ENCODE peak calls at places on chromosomes 16 and 17, in six cellular contexts. N, L, O, G, T and E are unnamed samples.

GRCh38 chr17:44197107-44197506 is 2.6 kb downstream of the ATXN7L3 start:
- DNase-seq in N (no peak), L (no peak), O (no peak), G (no peak), T (peak), E (no peak)

GRCh38 chr16:48971571-48972071 is 310.0 kb downstream of the CBLN1 start:
- DNase-seq in N (no peak), L (peak), O (no peak), G (no peak), T (no peak), E (peak)

GRCh38 chr16:19143241-19143640 is 24.8 kb upstream of the SYT17 start:
- DNase-seq in N (no peak), L (peak), O (no peak), G (no peak), T (no peak), E (no peak)

GRCh38 chr16:5041604-5042133 is 7.9 kb upstream of the NAGPA start:
- DNase-seq in N (no peak), L (peak), O (peak), G (peak), T (peak), E (no peak)

GRCh38 chr17:67577429-67577828 is 140.3 kb upstream of the NOL11 start:
- DNase-seq in N (no peak), L (no peak), O (no peak), G (no peak), T (no peak), E (no peak)

GRCh38 chr16:3401719-3402397 is 843 bp downstream of the ZNF174 start:
- DNase-seq in N (no peak), L (peak), O (peak), G (no peak), T (no peak), E (no peak)

GRCh38 chr16:69644790-69645189 is 79.0 kb downstream of the NFAT5 start:
- DNase-seq in N (no peak), L (no peak), O (no peak), G (no peak), T (no peak), E (no peak)

GRCh38 chr17:61483778-61484116 is 31.5 kb downstream of the TBX4 start:
- DNase-seq in N (no peak), L (no peak), O (no peak), G (no peak), T (no peak), E (no peak)

GRCh38 chr17:30323262-30323894 is 10.5 kb downstream of the TMIGD1 start:
- DNase-seq in N (no peak), L (no peak), O (no peak), G (peak), T (no peak), E (no peak)

GRCh38 chr16:2535644-2536021 is 2.2 kb upstream of the PDPK1 start:
- DNase-seq in N (no peak), L (peak), O (peak), G (no peak), T (no peak), E (no peak)

GRCh38 chr17:5565808-5566207 is 18.5 kb downstream of the NLRP1 start:
- DNase-seq in N (no peak), L (no peak), O (no peak), G (no peak), T (no peak), E (no peak)

GRCh38 chr17:58321571-58322525 is 6.7 kb downstream of the TSPOAP1 start:
- DNase-seq in N (no peak), L (no peak), O (no peak), G (no peak), T (peak), E (peak)

GRCh38 chr17:15398291-15398690 is 56.9 kb upstream of the TEKT3 start:
- DNase-seq in N (no peak), L (peak), O (peak), G (no peak), T (no peak), E (no peak)

GRCh38 chr17:44307387-44308186 is 814 bp upstream of the RUNDC3A start:
- DNase-seq in N (no peak), L (peak), O (peak), G (no peak), T (peak), E (no peak)

GRCh38 chr17:33745047-33745783 is 452.1 kb upstream of the ASIC2 start:
- DNase-seq in N (no peak), L (no peak), O (no peak), G (no peak), T (no peak), E (no peak)

GRCh38 chr17:10702574-10702973 is 5.2 kb downstream of the ADPRM start:
- DNase-seq in N (no peak), L (peak), O (peak), G (no peak), T (no peak), E (no peak)

GRCh38 chr16:75288181-75288580 is 36.8 kb upstream of the BCAR1 start:
- DNase-seq in N (no peak), L (no peak), O (no peak), G (no peak), T (no peak), E (no peak)

GRCh38 chr16:70703041-70703834 is 17.4 kb upstream of the MTSS2 start:
- DNase-seq in N (peak), L (peak), O (peak), G (no peak), T (no peak), E (no peak)
- TF ChIP-seq CTCF in N (peak), L (peak), O (peak), G (no peak), T (no peak), E (no peak)

GRCh38 chr17:47323382-47324223 is at the start of gene EFCAB13:
- DNase-seq in N (peak), L (peak), O (peak), G (peak), T (peak), E (peak)
- TF ChIP-seq CTCF in N (peak), L (no peak), O (no peak), G (no peak), T (no peak), E (peak)

GRCh38 chr17:1004769-1005295 is 7.9 kb downstream of the TIMM22 start:
- DNase-seq in N (no peak), L (no peak), O (no peak), G (no peak), T (peak), E (no peak)
- TF ChIP-seq CTCF in N (no peak), L (no peak), O (no peak), G (no peak), T (no peak), E (no peak)

GRCh38 chr17:7438656-7439460 is 454 bp upstream of the FGF11 start:
- DNase-seq in N (no peak), L (no peak), O (no peak), G (no peak), T (no peak), E (no peak)

GRCh38 chr17:7436556-7437368 is 1.5 kb downstream of the TMEM102 start:
- DNase-seq in N (no peak), L (peak), O (peak), G (peak), T (peak), E (peak)

GRCh38 chr17:7438050-7438614 is 1.2 kb upstream of the FGF11 start:
- DNase-seq in N (no peak), L (no peak), O (no peak), G (no peak), T (no peak), E (peak)

GRCh38 chr17:7435676-7436555 is 681 bp downstream of the TMEM102 start:
- DNase-seq in N (no peak), L (no peak), O (no peak), G (peak), T (peak), E (peak)

DNA sequence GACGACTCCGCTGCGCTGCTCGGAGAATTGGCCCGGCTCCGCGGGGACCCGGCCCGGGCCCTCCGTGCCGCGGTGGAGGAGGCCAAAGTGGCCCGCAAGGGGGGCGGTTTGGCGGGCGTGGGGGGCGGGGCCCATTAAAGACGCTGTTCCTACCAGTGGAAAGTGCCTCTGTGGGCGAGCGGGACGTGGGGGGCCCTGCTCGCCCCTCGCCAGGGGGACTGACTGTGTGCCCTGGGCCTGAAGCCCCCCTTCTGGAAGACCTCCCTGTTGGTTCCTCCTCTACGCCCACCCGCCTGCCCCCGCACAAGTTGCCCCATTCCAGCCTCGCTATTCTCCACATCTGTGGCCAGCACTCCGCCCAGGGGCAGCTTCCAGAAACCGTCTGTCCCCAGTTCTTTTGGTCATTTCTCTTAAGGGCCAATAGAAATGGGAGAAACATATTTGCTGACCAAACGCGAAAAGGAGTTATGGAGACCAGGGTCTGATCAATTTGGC is 1.9 kb upstream of the FGF11 start:
- DNase-seq in N (no peak), L (no peak), O (no peak), G (no peak), T (peak), E (no peak)
- TF ChIP-seq CTCF in N (no peak), L (no peak), O (no peak), G (no peak), T (no peak), E (peak)

GRCh38 chr16:85479972-85480726 is 133.0 kb upstream of the GSE1 start:
- DNase-seq in N (no peak), L (no peak), O (no peak), G (peak), T (no peak), E (no peak)
- TF ChIP-seq CTCF in N (peak), L (no peak), O (no peak), G (peak), T (no peak), E (peak)